ENCODE peak calls at places on chromosomes 12 and 14, in four cellular contexts. A is WTC11, K is HepG2, R is K562. E is an unnamed sample.
A peak's percentile ranks its signal among the peaks of the same experiment; 100 is the strongest.

GRCh38 chr12:115325858-115326257 is 641.9 kb upstream of the TBX3 start:
- DNase-seq in R (no peak), K (no peak), A (no peak), E (no peak)

GRCh38 chr14:35747379-35747778 is 61.7 kb downstream of the RALGAPA1 start:
- DNase-seq in A (no peak), K (peak; percentile 23), R (no peak), E (peak; percentile 40)

GRCh38 chr12:13347241-13348043 is 150.9 kb downstream of the EMP1 start:
- DNase-seq in A (no peak), R (peak; percentile 8), K (no peak), E (peak; percentile 69)

GRCh38 chr12:112524676-112525425 is 106.1 kb downstream of the PTPN11 start:
- DNase-seq in R (no peak), A (peak; percentile 28), K (no peak), E (peak; percentile 47)

GRCh38 chr12:69254046-69254445 is 14.7 kb downstream of the CPSF6 start:
- DNase-seq in K (peak; percentile 55), R (peak; percentile 62), A (no peak), E (peak; percentile 13)

GRCh38 chr12:76706099-76706498 is 57.8 kb upstream of the ZDHHC17 start:
- DNase-seq in R (no peak), A (no peak), K (no peak), E (no peak)

GRCh38 chr14:48398675-48399282 is 723.4 kb upstream of the MDGA2 start:
- DNase-seq in R (peak; percentile 12), K (peak; percentile 16), A (no peak), E (peak; percentile 51)

GRCh38 chr12:111685322-111685810 is 390 bp downstream of the BRAP start:
- DNase-seq in R (peak; percentile 60), K (peak; percentile 12), A (no peak), E (no peak)

GRCh38 chr14:101197595-101198397 is 294.3 kb upstream of the RTL1 start:
- DNase-seq in K (no peak), A (no peak), R (no peak), E (no peak)
- TF ChIP-seq NR3C1 in K (no peak), A (no peak), R (no peak), E (no peak)

GRCh38 chr14:68263563-68264350 is 444.2 kb downstream of the RAD51B start:
- DNase-seq in R (no peak), K (no peak), A (no peak), E (no peak)

GRCh38 chr14:68269136-68269535 is 449.6 kb downstream of the RAD51B start:
- DNase-seq in A (no peak), R (no peak), K (no peak), E (no peak)

GRCh38 chr14:68268719-68269118 is 449.1 kb downstream of the RAD51B start:
- DNase-seq in R (no peak), A (no peak), K (no peak), E (no peak)

GRCh38 chr14:68268197-68268596 is 448.6 kb downstream of the RAD51B start:
- DNase-seq in K (no peak), R (no peak), A (no peak), E (no peak)

DNA sequence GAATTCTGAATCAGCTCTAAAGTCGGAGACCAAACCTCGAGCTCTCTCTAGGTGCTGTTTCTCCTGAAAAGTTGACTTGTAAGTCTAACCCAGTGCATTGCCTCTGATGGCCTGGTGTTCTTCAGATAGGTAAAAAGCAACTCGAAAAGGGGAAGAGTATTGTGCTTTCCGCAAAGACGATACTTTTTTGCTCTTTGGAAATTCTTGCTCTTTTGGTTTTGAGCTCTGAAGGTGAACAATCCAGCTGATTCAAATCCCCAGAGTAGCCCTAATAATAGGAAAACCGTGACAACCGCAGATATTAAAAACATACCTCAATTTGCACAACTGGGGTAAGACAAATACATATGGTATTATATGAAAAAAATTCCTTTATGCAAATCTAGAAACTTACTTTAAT is 447.4 kb downstream of the RAD51B start:
- DNase-seq in R (no peak), A (no peak), K (no peak), E (no peak)
- TF ChIP-seq NR3C1 in R (no peak), A (no peak), K (no peak), E (no peak)

DNA sequence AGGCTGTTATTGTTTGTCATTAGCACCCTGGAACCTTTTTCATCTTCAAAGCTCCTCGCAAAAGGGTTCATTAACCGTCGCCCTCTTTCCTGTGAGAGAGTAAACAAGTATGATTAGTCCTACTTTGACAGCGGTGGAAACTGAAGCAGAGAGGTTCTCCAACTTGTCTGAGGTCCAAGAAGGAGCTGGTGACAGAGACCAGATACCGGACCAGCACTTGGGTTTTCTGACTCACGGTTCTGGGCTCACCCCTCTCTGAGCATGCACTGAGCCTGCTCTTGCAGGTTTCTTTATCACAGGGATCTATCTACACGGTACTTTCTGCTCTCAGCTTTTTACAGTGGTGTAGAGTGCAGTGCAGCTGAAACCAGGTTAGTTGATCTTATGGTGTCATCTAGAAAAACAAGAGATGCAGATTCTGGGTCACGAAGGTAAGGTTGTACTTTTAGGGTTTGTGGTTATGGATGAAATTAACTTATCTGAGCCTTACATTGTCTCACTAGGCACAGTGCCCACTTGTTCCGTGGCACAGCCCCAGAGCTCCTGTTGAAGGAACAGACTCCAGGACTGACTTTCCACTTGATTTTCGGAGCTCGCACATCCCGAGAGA is 62.1 kb downstream of the PPP2R5C start:
- DNase-seq in K (no peak), R (no peak), A (no peak), E (no peak)
- TF ChIP-seq NR3C1 in K (no peak), R (no peak), A (no peak), E (no peak)

GRCh38 chr12:93518725-93519124 is 51.4 kb downstream of the MRPL42 start:
- DNase-seq in K (no peak), R (peak; percentile 21), A (no peak), E (no peak)

GRCh38 chr12:93520454-93520853 is 52.0 kb upstream of the SOCS2 start:
- DNase-seq in A (no peak), R (no peak), K (no peak), E (no peak)

GRCh38 chr12:93524386-93525133 is 47.9 kb upstream of the SOCS2 start:
- DNase-seq in R (no peak), A (no peak), K (peak; percentile 9), E (peak; percentile 72)

GRCh38 chr12:93519859-93520258 is 52.5 kb downstream of the MRPL42 start:
- DNase-seq in K (no peak), A (no peak), R (no peak), E (no peak)

GRCh38 chr12:93521225-93521854 is 51.1 kb upstream of the SOCS2 start:
- DNase-seq in K (no peak), R (no peak), A (no peak), E (no peak)
- TF ChIP-seq NR3C1 in K (no peak), R (no peak), A (no peak), E (no peak)

DNA sequence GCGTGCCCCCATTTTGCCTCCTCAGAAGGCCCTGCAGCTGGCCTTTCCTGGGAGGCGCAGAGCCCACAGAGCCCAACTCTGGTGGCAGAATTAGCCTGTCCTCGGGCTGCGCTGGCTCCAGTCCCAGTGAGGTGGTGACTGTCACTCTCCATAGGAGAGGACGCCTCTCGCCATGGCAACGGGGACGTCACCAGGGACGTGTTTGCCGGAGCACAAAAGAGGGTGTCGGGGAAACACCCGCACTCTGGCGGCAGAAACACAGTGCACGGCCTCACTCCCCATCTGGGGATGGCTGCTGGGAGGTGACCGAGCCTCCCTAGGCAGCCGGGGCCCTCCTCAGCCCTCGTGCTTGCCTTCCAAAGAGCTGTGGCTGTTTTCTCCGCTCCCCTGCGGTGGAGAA is 50.2 kb upstream of the NCOR2 start:
- DNase-seq in A (no peak), R (peak; percentile 35), K (no peak), E (no peak)
- TF ChIP-seq NR3C1 in A (no peak), R (no peak), K (no peak), E (no peak)

GRCh38 chr14:61188936-61189808 is 92.0 kb downstream of the TMEM30B start:
- DNase-seq in K (peak; percentile 48), R (peak; percentile 29), A (peak; percentile 86), E (peak; percentile 74)

GRCh38 chr14:61186341-61186740 is 94.8 kb downstream of the TMEM30B start:
- DNase-seq in K (no peak), R (no peak), A (no peak), E (no peak)

GRCh38 chr14:61186793-61187641 is 94.1 kb downstream of the TMEM30B start:
- DNase-seq in A (no peak), R (no peak), K (no peak), E (no peak)

GRCh38 chr14:61188196-61188595 is 92.9 kb downstream of the TMEM30B start:
- DNase-seq in A (peak; percentile 80), K (no peak), R (no peak), E (peak; percentile 43)

DNA sequence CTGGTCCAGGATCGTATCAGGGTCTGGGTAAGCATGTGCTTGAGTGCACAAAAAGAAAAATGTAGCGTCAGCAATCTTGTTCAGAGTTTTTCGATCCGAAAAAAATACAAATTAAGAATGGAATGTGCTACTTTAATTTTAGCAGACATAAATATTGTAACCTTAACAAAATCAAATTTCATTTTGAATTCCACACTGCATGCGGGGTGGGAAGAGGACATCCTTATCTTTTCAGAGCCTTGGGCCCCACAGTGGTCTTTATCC is 93.6 kb downstream of the TMEM30B start:
- DNase-seq in A (no peak), K (no peak), R (no peak), E (no peak)
- TF ChIP-seq NR3C1 in A (no peak), K (no peak), R (no peak), E (no peak)

GRCh38 chr12:52010152-52010622 is 3.4 kb downstream of the TAMALIN start:
- DNase-seq in A (peak; percentile 81), R (peak; percentile 91), K (peak; percentile 72), E (no peak)
- TF ChIP-seq NR3C1 in A (no peak), R (no peak), K (no peak), E (no peak)

DNA sequence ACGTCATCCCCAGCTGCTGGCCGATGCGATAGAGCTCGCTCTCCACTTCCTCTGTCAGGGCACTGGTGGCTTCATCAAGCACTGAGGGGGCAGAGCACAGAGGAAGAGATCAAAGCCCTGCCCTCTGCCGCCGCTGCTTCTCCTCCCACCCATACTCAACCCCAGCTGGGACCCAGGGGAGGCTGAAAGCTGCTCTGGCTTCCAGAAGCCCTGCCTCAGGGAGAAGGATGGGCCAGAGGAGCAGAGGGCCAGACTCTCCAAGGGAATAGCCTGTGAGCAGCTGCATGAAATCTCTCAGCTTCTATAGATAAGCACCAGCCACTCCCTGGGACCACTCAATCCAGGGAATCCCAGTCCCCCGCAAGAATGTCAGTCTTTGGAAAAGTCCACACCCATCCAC is 16.0 kb downstream of the ABCD4 start:
- DNase-seq in A (no peak), R (no peak), K (no peak), E (no peak)
- TF ChIP-seq NR3C1 in A (no peak), R (no peak), K (no peak), E (no peak)